ENCODE peak calls at places on chromosomes 2 and 18, in seven cellular contexts. One of them, this sample, is unnamed.

GRCh38 chr2:242098445-242099128 is 229.1 kb downstream of the RTP5 start:
- DNase-seq in tibial artery: no peak
- DNase-seq in thoracic aorta: no peak
- DNase-seq in CD8-positive, alpha-beta memory T cell: no peak
- DNase-seq in CD8-positive, alpha-beta T cell: no peak
- DNase-seq in cardiac muscle cell: no peak
- DNase-seq in PC-9: no peak
- DNase-seq in this sample: no peak

GRCh38 chr2:96306370-96306769 is 1.0 kb upstream of the SNRNP200 start:
- DNase-seq in thoracic aorta: no peak
- DNase-seq in CD8-positive, alpha-beta T cell: no peak
- DNase-seq in PC-9: no peak
- DNase-seq in CD8-positive, alpha-beta memory T cell: no peak
- DNase-seq in tibial artery: peak; percentile 10
- DNase-seq in cardiac muscle cell: no peak
- DNase-seq in this sample: no peak

GRCh38 chr2:231708773-231709635 is 679 bp downstream of the PTMA start:
- DNase-seq in tibial artery: peak; percentile 81
- DNase-seq in PC-9: no peak
- DNase-seq in thoracic aorta: no peak
- DNase-seq in CD8-positive, alpha-beta T cell: peak; percentile 44
- DNase-seq in CD8-positive, alpha-beta memory T cell: peak; percentile 62
- DNase-seq in cardiac muscle cell: peak; percentile 44
- DNase-seq in this sample: no peak

GRCh38 chr2:191521608-191522208 is 156.2 kb upstream of the NABP1 start:
- DNase-seq in tibial artery: no peak
- DNase-seq in PC-9: no peak
- DNase-seq in thoracic aorta: no peak
- DNase-seq in CD8-positive, alpha-beta T cell: no peak
- DNase-seq in cardiac muscle cell: peak; percentile 51
- DNase-seq in CD8-positive, alpha-beta memory T cell: peak; percentile 21
- DNase-seq in this sample: no peak

GRCh38 chr18:13502585-13502984 is 223.8 kb downstream of the FAM210A start:
- DNase-seq in CD8-positive, alpha-beta T cell: no peak
- DNase-seq in thoracic aorta: no peak
- DNase-seq in PC-9: no peak
- DNase-seq in CD8-positive, alpha-beta memory T cell: no peak
- DNase-seq in cardiac muscle cell: no peak
- DNase-seq in tibial artery: peak; percentile 71
- DNase-seq in this sample: no peak

GRCh38 chr2:36352024-36352398 is 3.6 kb upstream of the CRIM1 start:
- DNase-seq in thoracic aorta: no peak
- DNase-seq in CD8-positive, alpha-beta T cell: no peak
- DNase-seq in CD8-positive, alpha-beta memory T cell: peak; percentile 15
- DNase-seq in cardiac muscle cell: peak; percentile 71
- DNase-seq in tibial artery: no peak
- DNase-seq in PC-9: no peak
- DNase-seq in this sample: no peak

GRCh38 chr2:30716117-30716900 is 90.9 kb downstream of the CAPN13 start:
- DNase-seq in CD8-positive, alpha-beta T cell: no peak
- DNase-seq in thoracic aorta: no peak
- DNase-seq in PC-9: no peak
- DNase-seq in cardiac muscle cell: no peak
- DNase-seq in tibial artery: peak; percentile 46
- DNase-seq in CD8-positive, alpha-beta memory T cell: no peak
- DNase-seq in this sample: no peak

GRCh38 chr2:16010011-16010410 is 69.7 kb downstream of the MYCN start:
- DNase-seq in thoracic aorta: no peak
- DNase-seq in tibial artery: no peak
- DNase-seq in CD8-positive, alpha-beta memory T cell: no peak
- DNase-seq in CD8-positive, alpha-beta T cell: no peak
- DNase-seq in cardiac muscle cell: no peak
- DNase-seq in PC-9: no peak
- DNase-seq in this sample: no peak

GRCh38 chr2:101012706-101013181 is 10.7 kb downstream of the RPL31 start:
- DNase-seq in thoracic aorta: no peak
- DNase-seq in tibial artery: no peak
- DNase-seq in cardiac muscle cell: peak; percentile 59
- DNase-seq in CD8-positive, alpha-beta T cell: peak; percentile 17
- DNase-seq in PC-9: peak; percentile 19
- DNase-seq in CD8-positive, alpha-beta memory T cell: peak; percentile 38
- DNase-seq in this sample: peak; percentile 20

GRCh38 chr2:150698016-150698661 is 210.7 kb upstream of the RND3 start:
- DNase-seq in tibial artery: no peak
- DNase-seq in CD8-positive, alpha-beta T cell: no peak
- DNase-seq in PC-9: no peak
- DNase-seq in CD8-positive, alpha-beta memory T cell: no peak
- DNase-seq in cardiac muscle cell: peak; percentile 39
- DNase-seq in thoracic aorta: no peak
- DNase-seq in this sample: no peak

DNA sequence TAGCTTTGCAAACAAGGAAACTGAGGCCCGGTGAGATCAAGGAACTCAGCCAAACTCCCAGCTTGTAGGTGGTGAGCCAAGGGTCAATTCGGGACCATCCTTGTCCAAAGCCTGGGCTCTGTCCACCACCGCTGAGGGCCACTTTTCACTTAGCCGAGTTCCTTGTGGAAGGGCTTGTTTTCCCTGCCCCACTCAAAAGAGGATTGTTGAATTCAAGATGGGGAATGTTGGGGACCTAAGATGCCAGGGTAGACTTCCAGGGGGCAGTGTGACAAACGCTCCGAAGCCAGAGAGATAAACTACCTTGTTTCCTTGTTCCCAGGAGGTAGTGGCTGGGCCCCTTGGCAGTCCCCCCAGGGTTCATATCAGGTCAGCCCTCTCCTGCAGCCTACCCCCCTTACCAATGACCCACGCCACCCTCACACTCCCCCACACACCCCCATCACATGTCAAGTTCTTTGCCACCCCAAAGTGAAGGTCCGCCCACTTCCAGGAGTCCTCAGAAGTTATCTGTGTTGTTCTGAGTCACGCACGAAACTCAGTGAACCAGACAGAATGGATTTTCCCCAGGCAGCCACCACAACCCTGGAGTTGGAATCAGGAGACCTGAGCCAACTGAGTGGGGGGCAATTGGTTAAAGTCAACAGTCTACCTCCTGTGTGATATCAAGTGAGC is 10.3 kb upstream of the ATOH8 start:
- DNase-seq in CD8-positive, alpha-beta T cell: no peak
- DNase-seq in tibial artery: no peak
- DNase-seq in thoracic aorta: no peak
- DNase-seq in PC-9: no peak
- DNase-seq in cardiac muscle cell: peak; percentile 66
- DNase-seq in CD8-positive, alpha-beta memory T cell: no peak
- DNase-seq in this sample: no peak
- H3K27ac ChIP-seq in CD8-positive, alpha-beta T cell: no peak overlapping the region
- H3K27ac ChIP-seq in tibial artery: peak overlapping the region; percentile 97
- H3K27ac ChIP-seq in thoracic aorta: peak overlapping the region; percentile 93
- H3K27ac ChIP-seq in PC-9: no peak overlapping the region
- H3K27ac ChIP-seq in cardiac muscle cell: no peak overlapping the region
- H3K27ac ChIP-seq in CD8-positive, alpha-beta memory T cell: no peak overlapping the region
- H3K27ac ChIP-seq in this sample: peak overlapping the region; percentile 99

GRCh38 chr2:201432038-201432437 is 19.2 kb downstream of the TRAK2 start:
- DNase-seq in CD8-positive, alpha-beta T cell: no peak
- DNase-seq in thoracic aorta: no peak
- DNase-seq in tibial artery: no peak
- DNase-seq in cardiac muscle cell: peak; percentile 69
- DNase-seq in CD8-positive, alpha-beta memory T cell: peak; percentile 24
- DNase-seq in PC-9: no peak
- DNase-seq in this sample: no peak
- H3K27ac ChIP-seq in CD8-positive, alpha-beta T cell: peak overlapping the region; percentile 1
- H3K27ac ChIP-seq in thoracic aorta: peak overlapping the region; percentile 40
- H3K27ac ChIP-seq in tibial artery: peak overlapping the region; percentile 43
- H3K27ac ChIP-seq in cardiac muscle cell: peak overlapping the region; percentile 62
- H3K27ac ChIP-seq in CD8-positive, alpha-beta memory T cell: peak overlapping the region; percentile 2
- H3K27ac ChIP-seq in PC-9: no peak overlapping the region
- H3K27ac ChIP-seq in this sample: peak overlapping the region; percentile 54

GRCh38 chr18:58213445-58213844 is 169.4 kb downstream of the NEDD4L start:
- DNase-seq in cardiac muscle cell: peak; percentile 78
- DNase-seq in PC-9: no peak
- DNase-seq in thoracic aorta: no peak
- DNase-seq in CD8-positive, alpha-beta memory T cell: no peak
- DNase-seq in CD8-positive, alpha-beta T cell: no peak
- DNase-seq in tibial artery: no peak
- DNase-seq in this sample: no peak
- H3K27ac ChIP-seq in cardiac muscle cell: no peak overlapping the region
- H3K27ac ChIP-seq in PC-9: peak overlapping the region; percentile 78
- H3K27ac ChIP-seq in thoracic aorta: no peak overlapping the region
- H3K27ac ChIP-seq in CD8-positive, alpha-beta memory T cell: no peak overlapping the region
- H3K27ac ChIP-seq in CD8-positive, alpha-beta T cell: no peak overlapping the region
- H3K27ac ChIP-seq in tibial artery: no peak overlapping the region
- H3K27ac ChIP-seq in this sample: no peak overlapping the region

GRCh38 chr2:239139566-239139965 is 261.3 kb downstream of the HDAC4 start:
- DNase-seq in CD8-positive, alpha-beta T cell: no peak
- DNase-seq in PC-9: no peak
- DNase-seq in cardiac muscle cell: no peak
- DNase-seq in tibial artery: no peak
- DNase-seq in CD8-positive, alpha-beta memory T cell: no peak
- DNase-seq in thoracic aorta: no peak
- DNase-seq in this sample: no peak
- H3K27ac ChIP-seq in CD8-positive, alpha-beta T cell: no peak overlapping the region
- H3K27ac ChIP-seq in PC-9: no peak overlapping the region
- H3K27ac ChIP-seq in cardiac muscle cell: no peak overlapping the region
- H3K27ac ChIP-seq in tibial artery: no peak overlapping the region
- H3K27ac ChIP-seq in CD8-positive, alpha-beta memory T cell: no peak overlapping the region
- H3K27ac ChIP-seq in thoracic aorta: no peak overlapping the region
- H3K27ac ChIP-seq in this sample: no peak overlapping the region

DNA sequence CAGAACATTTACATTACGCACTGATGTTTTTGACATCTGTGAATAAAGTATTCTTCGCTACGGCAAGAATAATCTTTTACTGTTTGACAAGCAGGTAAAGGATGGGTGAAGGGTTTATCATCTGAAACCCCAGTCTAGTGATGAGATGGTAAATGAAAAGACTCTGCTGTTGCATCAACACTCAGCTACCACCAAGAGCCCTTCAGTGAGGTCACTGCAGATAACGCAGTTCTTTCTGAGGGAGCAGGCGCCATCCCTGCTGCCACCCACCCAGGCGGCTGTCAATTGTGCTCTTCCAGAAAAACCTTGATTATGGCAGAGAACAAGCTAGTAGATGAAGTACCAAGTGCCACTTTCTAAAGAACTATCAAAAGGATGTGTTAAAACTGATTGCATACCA is 58.7 kb downstream of the ABCG8 start:
- DNase-seq in cardiac muscle cell: no peak
- DNase-seq in CD8-positive, alpha-beta T cell: no peak
- DNase-seq in tibial artery: no peak
- DNase-seq in CD8-positive, alpha-beta memory T cell: no peak
- DNase-seq in thoracic aorta: no peak
- DNase-seq in PC-9: no peak
- DNase-seq in this sample: no peak
- H3K27ac ChIP-seq in cardiac muscle cell: no peak overlapping the region
- H3K27ac ChIP-seq in CD8-positive, alpha-beta T cell: no peak overlapping the region
- H3K27ac ChIP-seq in tibial artery: no peak overlapping the region
- H3K27ac ChIP-seq in CD8-positive, alpha-beta memory T cell: no peak overlapping the region
- H3K27ac ChIP-seq in thoracic aorta: no peak overlapping the region
- H3K27ac ChIP-seq in PC-9: no peak overlapping the region
- H3K27ac ChIP-seq in this sample: no peak overlapping the region

GRCh38 chr2:18833941-18834340 is 244.6 kb upstream of the NT5C1B start:
- DNase-seq in cardiac muscle cell: no peak
- DNase-seq in PC-9: no peak
- DNase-seq in thoracic aorta: no peak
- DNase-seq in tibial artery: no peak
- DNase-seq in CD8-positive, alpha-beta memory T cell: no peak
- DNase-seq in CD8-positive, alpha-beta T cell: no peak
- DNase-seq in this sample: no peak
- H3K27ac ChIP-seq in cardiac muscle cell: peak overlapping the region; percentile 75
- H3K27ac ChIP-seq in PC-9: no peak overlapping the region
- H3K27ac ChIP-seq in thoracic aorta: no peak overlapping the region
- H3K27ac ChIP-seq in tibial artery: no peak overlapping the region
- H3K27ac ChIP-seq in CD8-positive, alpha-beta memory T cell: no peak overlapping the region
- H3K27ac ChIP-seq in CD8-positive, alpha-beta T cell: no peak overlapping the region
- H3K27ac ChIP-seq in this sample: no peak overlapping the region

GRCh38 chr18:57771626-57772025 is 31.5 kb downstream of the ATP8B1 start:
- DNase-seq in cardiac muscle cell: no peak
- DNase-seq in CD8-positive, alpha-beta T cell: no peak
- DNase-seq in tibial artery: no peak
- DNase-seq in thoracic aorta: no peak
- DNase-seq in CD8-positive, alpha-beta memory T cell: no peak
- DNase-seq in PC-9: no peak
- DNase-seq in this sample: no peak

GRCh38 chr18:57768557-57769326 is 34.4 kb downstream of the ATP8B1 start:
- DNase-seq in CD8-positive, alpha-beta memory T cell: no peak
- DNase-seq in PC-9: no peak
- DNase-seq in thoracic aorta: no peak
- DNase-seq in CD8-positive, alpha-beta T cell: no peak
- DNase-seq in tibial artery: no peak
- DNase-seq in cardiac muscle cell: peak; percentile 48
- DNase-seq in this sample: no peak

GRCh38 chr18:57764087-57764486 is 39.0 kb downstream of the ATP8B1 start:
- DNase-seq in thoracic aorta: no peak
- DNase-seq in cardiac muscle cell: no peak
- DNase-seq in CD8-positive, alpha-beta memory T cell: no peak
- DNase-seq in PC-9: no peak
- DNase-seq in tibial artery: no peak
- DNase-seq in CD8-positive, alpha-beta T cell: no peak
- DNase-seq in this sample: no peak

GRCh38 chr18:57771183-57771582 is 31.9 kb downstream of the ATP8B1 start:
- DNase-seq in thoracic aorta: no peak
- DNase-seq in cardiac muscle cell: no peak
- DNase-seq in CD8-positive, alpha-beta T cell: no peak
- DNase-seq in tibial artery: no peak
- DNase-seq in PC-9: no peak
- DNase-seq in CD8-positive, alpha-beta memory T cell: no peak
- DNase-seq in this sample: no peak

GRCh38 chr18:57767259-57768050 is 35.7 kb downstream of the ATP8B1 start:
- DNase-seq in CD8-positive, alpha-beta T cell: no peak
- DNase-seq in cardiac muscle cell: no peak
- DNase-seq in thoracic aorta: no peak
- DNase-seq in tibial artery: no peak
- DNase-seq in PC-9: no peak
- DNase-seq in CD8-positive, alpha-beta memory T cell: no peak
- DNase-seq in this sample: no peak
- H3K27ac ChIP-seq in CD8-positive, alpha-beta T cell: no peak overlapping the region
- H3K27ac ChIP-seq in cardiac muscle cell: no peak overlapping the region
- H3K27ac ChIP-seq in thoracic aorta: peak overlapping the region; percentile 78
- H3K27ac ChIP-seq in tibial artery: peak overlapping the region; percentile 66
- H3K27ac ChIP-seq in PC-9: no peak overlapping the region
- H3K27ac ChIP-seq in CD8-positive, alpha-beta memory T cell: no peak overlapping the region
- H3K27ac ChIP-seq in this sample: no peak overlapping the region

This sample was measured in caudate nucleus.